ENCODE peak calls at places on chromosomes 4 and X, in seven cellular contexts. G is MCF 10A; P is M059J; K is breast epithelium; U is HFF-Myc; S is stromal cell of bone marrow; B is activated naive CD8-positive, alpha-beta T cell treated with anti-CD3 and anti-CD28 coated beads, Interleukin-2, amount 50 U/mL, for 24 hours. R is an unnamed sample.

GRCh38 chr4:182073278-182073677 is 169.9 kb upstream of the TENM3 start:
- DNase-seq in G (no peak), P (no peak), K (no peak), U (no peak), S (no peak), B (no peak), R (no peak)

GRCh38 chr4:132383571-132384199 is 765.4 kb upstream of the PCDH10 start:
- DNase-seq in G (peak; percentile 8), P (no peak), K (no peak), U (no peak), S (no peak), B (no peak), R (peak; percentile 38)

GRCh38 chrX:19514791-19515614 is at the start of gene MAP3K15:
- DNase-seq in G (no peak), P (peak; percentile 32), K (no peak), U (no peak), S (no peak), B (peak; percentile 19), R (no peak)

GRCh38 chrX:7219153-7219705 is 71.3 kb upstream of the PUDP start:
- DNase-seq in G (no peak), P (no peak), K (no peak), U (no peak), S (no peak), B (no peak), R (no peak)

GRCh38 chr4:159024266-159024665 is 78.6 kb upstream of the RAPGEF2 start:
- DNase-seq in G (no peak), P (no peak), K (no peak), U (no peak), S (no peak), B (no peak), R (no peak)

GRCh38 chr4:96170198-96170597 is 330.3 kb downstream of the PDHA2 start:
- DNase-seq in G (no peak), P (no peak), K (no peak), U (no peak), S (no peak), B (peak; percentile 1), R (no peak)

GRCh38 chrX:27439771-27440170 is 23.4 kb downstream of the PPP4R3C start:
- DNase-seq in G (no peak), P (no peak), K (no peak), U (no peak), S (no peak), B (no peak), R (no peak)

GRCh38 chrX:154731881-154732280 is 19.0 kb downstream of the GAB3 start:
- DNase-seq in G (no peak), P (peak; percentile 17), K (no peak), U (no peak), S (no peak), B (no peak), R (no peak)

GRCh38 chr4:53321151-53321987 is 44.5 kb downstream of the SCFD2 start:
- DNase-seq in G (peak; percentile 51), P (peak; percentile 87), K (no peak), U (peak; percentile 89), S (peak; percentile 85), B (no peak), R (peak; percentile 97)

GRCh38 chr4:43331226-43332078 is 438.9 kb downstream of the GRXCR1 start:
- DNase-seq in G (peak; percentile 83), P (peak; percentile 54), K (no peak), U (peak; percentile 33), S (peak; percentile 77), B (no peak), R (no peak)

GRCh38 chrX:53287493-53288138 is 6.2 kb upstream of the IQSEC2 start:
- DNase-seq in G (peak; percentile 84), P (peak; percentile 93), K (no peak), U (peak; percentile 65), S (peak; percentile 39), B (peak; percentile 22), R (no peak)

GRCh38 chr4:101346312-101346561 is 1.1 kb downstream of the PPP3CA start:
- DNase-seq in G (no peak), P (no peak), K (no peak), U (no peak), S (no peak), B (peak; percentile 29), R (no peak)